ENCODE peak calls at places on chromosomes 6 and 20, in four cellular contexts. One of them, this sample, is unnamed.

GRCh38 chr6:143264291-143264834 is 186.1 kb downstream of the ADAT2 start:
- DNase-seq in neural progenitor cell: no peak
- DNase-seq in A673: peak
- DNase-seq in fibroblast of lung: no peak
- DNase-seq in this sample: no peak

GRCh38 chr6:157535354-157536217 is 154.6 kb downstream of the ZDHHC14 start:
- DNase-seq in neural progenitor cell: no peak
- DNase-seq in A673: peak
- DNase-seq in fibroblast of lung: peak
- DNase-seq in this sample: peak

GRCh38 chr20:1567392-1568165 is 10.1 kb upstream of the SIRPD start:
- DNase-seq in neural progenitor cell: no peak
- DNase-seq in A673: no peak
- DNase-seq in fibroblast of lung: no peak
- DNase-seq in this sample: peak

GRCh38 chr6:25366785-25367657 is 87.8 kb downstream of the CARMIL1 start:
- DNase-seq in neural progenitor cell: no peak
- DNase-seq in A673: no peak
- DNase-seq in fibroblast of lung: no peak
- DNase-seq in this sample: no peak

GRCh38 chr6:93586316-93586715 is 167.0 kb upstream of the EPHA7 start:
- DNase-seq in neural progenitor cell: no peak
- DNase-seq in A673: no peak
- DNase-seq in fibroblast of lung: no peak
- DNase-seq in this sample: no peak

GRCh38 chr6:102389994-102390393 is 996.5 kb downstream of the GRIK2 start:
- DNase-seq in neural progenitor cell: no peak
- DNase-seq in A673: no peak
- DNase-seq in fibroblast of lung: no peak
- DNase-seq in this sample: no peak

GRCh38 chr6:163533443-163533842 is 118.9 kb downstream of the QKI start:
- DNase-seq in neural progenitor cell: no peak
- DNase-seq in A673: no peak
- DNase-seq in fibroblast of lung: peak
- DNase-seq in this sample: peak

GRCh38 chr6:63565058-63565726 is 7.1 kb upstream of the LOC128125822 start:
- DNase-seq in neural progenitor cell: no peak
- DNase-seq in A673: no peak
- DNase-seq in fibroblast of lung: no peak
- DNase-seq in this sample: no peak

GRCh38 chr6:45479834-45480696 is 102.3 kb upstream of the SUPT3H start:
- DNase-seq in neural progenitor cell: peak
- DNase-seq in A673: peak
- DNase-seq in fibroblast of lung: peak
- DNase-seq in this sample: peak

GRCh38 chr6:73774311-73774766 is 78.3 kb downstream of the CD109 start:
- DNase-seq in neural progenitor cell: no peak
- DNase-seq in A673: peak
- DNase-seq in fibroblast of lung: peak
- DNase-seq in this sample: peak

GRCh38 chr6:165659945-165660862 is 2.8 kb downstream of the PDE10A start:
- DNase-seq in neural progenitor cell: peak
- DNase-seq in A673: no peak
- DNase-seq in fibroblast of lung: no peak
- DNase-seq in this sample: no peak
- TF ChIP-seq EZH2 in neural progenitor cell: peak
- TF ChIP-seq EZH2 in A673: no peak
- TF ChIP-seq EZH2 in fibroblast of lung: no peak
- TF ChIP-seq EZH2 in this sample: peak

GRCh38 chr6:144350176-144350575 is 65.0 kb downstream of the UTRN start:
- DNase-seq in neural progenitor cell: no peak
- DNase-seq in A673: no peak
- DNase-seq in fibroblast of lung: no peak
- DNase-seq in this sample: no peak
- H3K4me3 ChIP-seq in neural progenitor cell: no peak
- H3K4me3 ChIP-seq in A673: no peak
- H3K4me3 ChIP-seq in fibroblast of lung: no peak
- H3K4me3 ChIP-seq in this sample: no peak

DNA sequence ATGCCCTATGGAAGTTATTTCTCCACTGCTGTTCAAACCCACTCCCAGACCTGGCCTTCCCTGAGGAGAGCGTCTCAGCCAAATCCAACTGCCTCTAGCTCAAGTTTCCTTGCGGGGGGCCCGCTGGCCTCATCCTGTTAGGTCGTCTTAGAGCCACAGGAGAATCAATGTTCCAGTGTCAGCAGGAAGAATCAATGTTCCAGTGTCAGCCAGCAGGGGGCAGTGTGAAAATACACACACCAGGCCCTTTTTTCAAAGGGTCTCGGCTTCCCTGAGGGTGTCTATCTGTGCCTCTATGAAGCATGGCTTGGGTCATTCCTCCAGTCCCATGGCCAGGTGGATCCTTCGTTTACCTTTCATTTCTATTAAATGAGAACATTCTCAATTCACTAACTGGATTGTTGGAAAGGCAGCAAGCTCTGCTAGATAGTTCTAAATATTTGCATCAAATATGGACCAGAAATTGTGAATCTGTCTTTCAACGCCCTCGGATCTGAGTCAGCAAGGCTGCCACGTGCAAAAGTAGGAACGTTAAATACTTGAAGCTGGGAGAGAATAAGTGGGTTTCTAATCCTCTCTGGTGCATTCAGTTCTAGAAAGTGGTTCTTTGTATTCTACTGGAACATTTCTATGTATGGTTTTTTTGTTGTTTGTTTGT is 19.2 kb downstream of the PRND start:
- DNase-seq in neural progenitor cell: peak
- DNase-seq in A673: peak
- DNase-seq in fibroblast of lung: peak
- DNase-seq in this sample: no peak
- TF ChIP-seq CTCF in neural progenitor cell: peak
- TF ChIP-seq CTCF in A673: peak
- TF ChIP-seq CTCF in fibroblast of lung: peak
- TF ChIP-seq CTCF in this sample: peak

GRCh38 chr20:21698494-21699215 is 6.8 kb upstream of the PAX1 start:
- DNase-seq in neural progenitor cell: no peak
- DNase-seq in A673: no peak
- DNase-seq in fibroblast of lung: no peak
- DNase-seq in this sample: no peak

GRCh38 chr20:21701171-21701876 is 4.1 kb upstream of the PAX1 start:
- DNase-seq in neural progenitor cell: peak
- DNase-seq in A673: no peak
- DNase-seq in fibroblast of lung: no peak
- DNase-seq in this sample: no peak

GRCh38 chr20:21702553-21703467 is 2.7 kb upstream of the PAX1 start:
- DNase-seq in neural progenitor cell: peak
- DNase-seq in A673: peak
- DNase-seq in fibroblast of lung: peak
- DNase-seq in this sample: no peak

GRCh38 chr20:21702001-21702400 is 3.5 kb upstream of the PAX1 start:
- DNase-seq in neural progenitor cell: peak
- DNase-seq in A673: no peak
- DNase-seq in fibroblast of lung: no peak
- DNase-seq in this sample: no peak

GRCh38 chr20:21699216-21699508 is 6.3 kb upstream of the PAX1 start:
- DNase-seq in neural progenitor cell: no peak
- DNase-seq in A673: no peak
- DNase-seq in fibroblast of lung: no peak
- DNase-seq in this sample: no peak
- TF ChIP-seq EZH2 in neural progenitor cell: peak
- TF ChIP-seq EZH2 in A673: no peak
- TF ChIP-seq EZH2 in fibroblast of lung: no peak
- TF ChIP-seq EZH2 in this sample: no peak

GRCh38 chr20:49483018-49483705 is 694 bp upstream of the KCNB1 start:
- DNase-seq in neural progenitor cell: peak
- DNase-seq in A673: peak
- DNase-seq in fibroblast of lung: no peak
- DNase-seq in this sample: no peak
- H3K4me3 ChIP-seq in neural progenitor cell: peak
- H3K4me3 ChIP-seq in A673: peak
- H3K4me3 ChIP-seq in fibroblast of lung: no peak
- H3K4me3 ChIP-seq in this sample: no peak

DNA sequence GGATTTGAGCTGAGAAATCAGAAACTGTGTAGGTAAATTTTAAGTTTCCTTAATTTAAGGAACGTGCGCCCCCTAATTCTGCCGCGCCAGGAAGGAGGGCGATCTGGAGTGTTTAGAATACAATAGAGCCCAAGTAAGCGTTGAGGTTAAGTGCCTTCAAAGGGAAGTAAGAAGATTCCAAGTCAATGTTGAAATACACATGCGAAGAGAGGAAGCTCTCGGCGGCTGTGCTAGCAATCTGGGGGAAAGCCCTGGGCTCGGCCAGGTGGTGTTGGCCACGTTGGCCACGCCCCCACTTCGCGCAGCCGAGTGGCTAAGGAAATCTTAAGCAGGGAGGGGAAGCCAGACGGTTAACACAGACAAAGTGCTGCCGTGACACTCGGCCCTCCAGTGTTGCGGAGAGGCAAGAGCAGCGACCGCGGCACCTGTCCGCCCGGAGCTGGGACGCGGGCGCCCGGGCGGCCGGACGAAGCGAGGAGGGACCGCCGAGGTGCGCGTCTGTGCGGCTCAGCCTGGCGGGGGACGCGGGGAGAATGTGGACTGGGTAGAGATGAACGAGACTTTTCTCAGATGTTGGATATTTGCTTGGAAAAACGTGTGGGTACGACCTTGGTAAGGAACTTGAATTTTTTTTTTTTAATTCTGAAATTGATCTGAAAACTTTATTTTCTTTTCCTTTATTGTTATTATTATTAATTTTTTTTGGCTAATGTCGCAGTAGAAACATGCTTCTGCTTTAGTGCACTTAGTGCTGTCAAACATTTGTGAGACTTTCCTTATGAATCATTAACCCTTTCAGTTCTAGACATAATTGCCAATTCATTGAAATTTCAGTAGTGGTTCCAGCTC is at the start of gene PRDM1:
- DNase-seq in neural progenitor cell: peak
- DNase-seq in A673: peak
- DNase-seq in fibroblast of lung: peak
- DNase-seq in this sample: peak
- TF ChIP-seq CTCF in neural progenitor cell: peak
- TF ChIP-seq CTCF in A673: peak
- TF ChIP-seq CTCF in fibroblast of lung: no peak
- TF ChIP-seq CTCF in this sample: no peak

GRCh38 chr20:40683221-40683893 is 5.7 kb downstream of the MAFB start:
- DNase-seq in neural progenitor cell: peak
- DNase-seq in A673: peak
- DNase-seq in fibroblast of lung: no peak
- DNase-seq in this sample: peak
- TF ChIP-seq EZH2 in neural progenitor cell: peak
- TF ChIP-seq EZH2 in A673: no peak
- TF ChIP-seq EZH2 in fibroblast of lung: no peak
- TF ChIP-seq EZH2 in this sample: peak

This sample was measured in astrocyte.